ENCODE peak calls at places on chromosome 5, in six cellular contexts. M, Q, B, C, D and P are unnamed samples.

GRCh38 chr5:40165789-40166728 is 513.7 kb upstream of the PTGER4 start:
- DNase-seq in M (no peak), Q (no peak), B (no peak), C (no peak), D (no peak), P (no peak)

GRCh38 chr5:84383296-84383815 is 1.3 kb downstream of the EDIL3 start:
- DNase-seq in M (no peak), Q (no peak), B (no peak), C (no peak), D (no peak), P (peak; percentile 74)

GRCh38 chr5:178827636-178828035 is 32.1 kb upstream of the ZNF354B start:
- DNase-seq in M (no peak), Q (no peak), B (no peak), C (no peak), D (no peak), P (no peak)

GRCh38 chr5:42994285-42995151 is 45.6 kb downstream of the ANXA2R start:
- DNase-seq in M (peak; percentile 78), Q (peak; percentile 81), B (peak; percentile 86), C (no peak), D (peak; percentile 93), P (peak; percentile 91)

GRCh38 chr5:94196959-94197358 is 421.4 kb downstream of the KIAA0825 start:
- DNase-seq in M (no peak), Q (no peak), B (no peak), C (no peak), D (no peak), P (no peak)

GRCh38 chr5:143791848-143792701 is 19.9 kb upstream of the HMHB1 start:
- DNase-seq in M (no peak), Q (no peak), B (no peak), C (no peak), D (no peak), P (no peak)

GRCh38 chr5:93587919-93588585 is 5.0 kb downstream of the NR2F1 start:
- DNase-seq in M (no peak), Q (no peak), B (no peak), C (no peak), D (peak; percentile 26), P (no peak)

GRCh38 chr5:76319673-76320072 is 83.4 kb upstream of the IQGAP2 start:
- DNase-seq in M (no peak), Q (no peak), B (no peak), C (no peak), D (no peak), P (no peak)

GRCh38 chr5:14807471-14807870 is 64.1 kb downstream of the ANKH start:
- DNase-seq in M (no peak), Q (no peak), B (no peak), C (no peak), D (no peak), P (no peak)

GRCh38 chr5:139394123-139394653 is 716 bp downstream of the PROB1 start:
- DNase-seq in M (no peak), Q (peak; percentile 30), B (no peak), C (no peak), D (no peak), P (no peak)

GRCh38 chr5:155729684-155730059 is 597.3 kb upstream of the SGCD start:
- DNase-seq in M (no peak), Q (no peak), B (no peak), C (no peak), D (no peak), P (no peak)

GRCh38 chr5:99045864-99046263 is 117.1 kb upstream of the CHD1 start:
- DNase-seq in M (no peak), Q (no peak), B (no peak), C (no peak), D (no peak), P (no peak)

GRCh38 chr5:172093965-172094364 is 87.5 kb upstream of the FBXW11 start:
- DNase-seq in M (no peak), Q (no peak), B (no peak), C (no peak), D (no peak), P (no peak)

GRCh38 chr5:143397302-143398052 is 6.0 kb downstream of the NR3C1 start:
- DNase-seq in M (no peak), Q (no peak), B (no peak), C (no peak), D (no peak), P (no peak)

GRCh38 chr5:107290780-107291398 is 379.8 kb downstream of the EFNA5 start:
- DNase-seq in M (no peak), Q (no peak), B (no peak), C (no peak), D (no peak), P (no peak)

GRCh38 chr5:39176740-39177628 is 42.4 kb downstream of the FYB1 start:
- DNase-seq in M (no peak), Q (no peak), B (no peak), C (no peak), D (peak; percentile 71), P (no peak)

GRCh38 chr5:179407191-179408175 is 62.2 kb upstream of the ADAMTS2 start:
- DNase-seq in M (no peak), Q (no peak), B (peak; percentile 13), C (no peak), D (no peak), P (peak; percentile 69)

GRCh38 chr5:107365355-107366109 is 305.2 kb downstream of the EFNA5 start:
- DNase-seq in M (no peak), Q (no peak), B (no peak), C (no peak), D (no peak), P (no peak)

GRCh38 chr5:83473344-83474169 is 2.0 kb downstream of the VCAN start:
- DNase-seq in M (peak; percentile 1), Q (peak; percentile 21), B (peak; percentile 99), C (peak; percentile 63), D (peak; percentile 79), P (peak; percentile 99)

GRCh38 chr5:75509956-75510355 is 1.5 kb downstream of the CERT1 start:
- DNase-seq in M (no peak), Q (no peak), B (peak; percentile 28), C (no peak), D (no peak), P (no peak)

GRCh38 chr5:177132504-177133118 is 962 bp upstream of the NSD1 start:
- DNase-seq in M (no peak), Q (no peak), B (no peak), C (no peak), D (no peak), P (peak; percentile 79)

GRCh38 chr5:14463629-14464028 is 118.0 kb upstream of the OTULINL start:
- DNase-seq in M (no peak), Q (no peak), B (no peak), C (no peak), D (no peak), P (no peak)